ENCODE peak calls at places on chromosomes 11 and 22, in ten cellular contexts. One of them, this sample, is unnamed.
A peak's percentile ranks its signal among the peaks of the same experiment; 100 is the strongest.

GRCh38 chr22:25475554-25476022 is 88.9 kb upstream of the GRK3 start:
- DNase-seq in tibial artery: no peak
- DNase-seq in heart left ventricle: no peak
- DNase-seq in endothelial cell of umbilical vein: peak; percentile 89
- DNase-seq in cardiac muscle cell: no peak
- DNase-seq in naive thymus-derived CD4-positive, alpha-beta T cell: no peak
- DNase-seq in CD8-positive, alpha-beta memory T cell: no peak
- DNase-seq in iPS DF 6.9: no peak
- DNase-seq in A549: peak; percentile 6
- DNase-seq in PC-3: no peak
- DNase-seq in this sample: peak; percentile 97

GRCh38 chr11:26228778-26229177 is 103.2 kb upstream of the ANO3 start:
- DNase-seq in CD8-positive, alpha-beta memory T cell: no peak
- DNase-seq in naive thymus-derived CD4-positive, alpha-beta T cell: no peak
- DNase-seq in iPS DF 6.9: no peak
- DNase-seq in PC-3: peak; percentile 23
- DNase-seq in heart left ventricle: no peak
- DNase-seq in A549: peak; percentile 7
- DNase-seq in cardiac muscle cell: no peak
- DNase-seq in tibial artery: no peak
- DNase-seq in endothelial cell of umbilical vein: peak; percentile 81
- DNase-seq in this sample: no peak

GRCh38 chr11:119374632-119375394 is 6.7 kb downstream of the USP2 start:
- DNase-seq in cardiac muscle cell: no peak
- DNase-seq in tibial artery: peak; percentile 68
- DNase-seq in A549: no peak
- DNase-seq in heart left ventricle: peak; percentile 66
- DNase-seq in endothelial cell of umbilical vein: no peak
- DNase-seq in CD8-positive, alpha-beta memory T cell: no peak
- DNase-seq in PC-3: no peak
- DNase-seq in naive thymus-derived CD4-positive, alpha-beta T cell: no peak
- DNase-seq in iPS DF 6.9: no peak
- DNase-seq in this sample: no peak

GRCh38 chr11:47392546-47393162 is 14.3 kb upstream of the SPI1 start:
- DNase-seq in PC-3: no peak
- DNase-seq in A549: no peak
- DNase-seq in heart left ventricle: no peak
- DNase-seq in cardiac muscle cell: no peak
- DNase-seq in naive thymus-derived CD4-positive, alpha-beta T cell: no peak
- DNase-seq in endothelial cell of umbilical vein: no peak
- DNase-seq in CD8-positive, alpha-beta memory T cell: no peak
- DNase-seq in tibial artery: no peak
- DNase-seq in iPS DF 6.9: no peak
- DNase-seq in this sample: no peak

GRCh38 chr11:134139873-134140331 is 71.0 kb downstream of the JAM3 start:
- DNase-seq in iPS DF 6.9: peak; percentile 76
- DNase-seq in cardiac muscle cell: peak; percentile 70
- DNase-seq in CD8-positive, alpha-beta memory T cell: peak; percentile 56
- DNase-seq in heart left ventricle: peak; percentile 67
- DNase-seq in A549: peak; percentile 54
- DNase-seq in tibial artery: no peak
- DNase-seq in PC-3: peak; percentile 86
- DNase-seq in naive thymus-derived CD4-positive, alpha-beta T cell: peak; percentile 17
- DNase-seq in endothelial cell of umbilical vein: peak; percentile 87
- DNase-seq in this sample: peak; percentile 56

GRCh38 chr11:31779268-31779879 is 31.7 kb downstream of the PAX6 start:
- DNase-seq in tibial artery: no peak
- DNase-seq in cardiac muscle cell: no peak
- DNase-seq in CD8-positive, alpha-beta memory T cell: no peak
- DNase-seq in iPS DF 6.9: no peak
- DNase-seq in PC-3: peak; percentile 75
- DNase-seq in endothelial cell of umbilical vein: peak; percentile 51
- DNase-seq in A549: no peak
- DNase-seq in naive thymus-derived CD4-positive, alpha-beta T cell: no peak
- DNase-seq in heart left ventricle: no peak
- DNase-seq in this sample: no peak

GRCh38 chr11:128877726-128878125 is 10.6 kb upstream of the KCNJ1 start:
- DNase-seq in iPS DF 6.9: no peak
- DNase-seq in cardiac muscle cell: no peak
- DNase-seq in PC-3: no peak
- DNase-seq in tibial artery: no peak
- DNase-seq in endothelial cell of umbilical vein: no peak
- DNase-seq in naive thymus-derived CD4-positive, alpha-beta T cell: no peak
- DNase-seq in CD8-positive, alpha-beta memory T cell: no peak
- DNase-seq in A549: no peak
- DNase-seq in heart left ventricle: no peak
- DNase-seq in this sample: no peak

GRCh38 chr22:43901976-43902643 is 10.3 kb upstream of the PNPLA5 start:
- DNase-seq in cardiac muscle cell: peak; percentile 58
- DNase-seq in endothelial cell of umbilical vein: no peak
- DNase-seq in CD8-positive, alpha-beta memory T cell: no peak
- DNase-seq in tibial artery: no peak
- DNase-seq in heart left ventricle: no peak
- DNase-seq in A549: peak; percentile 56
- DNase-seq in naive thymus-derived CD4-positive, alpha-beta T cell: no peak
- DNase-seq in PC-3: no peak
- DNase-seq in iPS DF 6.9: no peak
- DNase-seq in this sample: no peak

GRCh38 chr11:103863497-103863896 is 172.9 kb upstream of the DDI1 start:
- DNase-seq in tibial artery: no peak
- DNase-seq in CD8-positive, alpha-beta memory T cell: no peak
- DNase-seq in iPS DF 6.9: no peak
- DNase-seq in heart left ventricle: no peak
- DNase-seq in A549: no peak
- DNase-seq in endothelial cell of umbilical vein: no peak
- DNase-seq in cardiac muscle cell: no peak
- DNase-seq in naive thymus-derived CD4-positive, alpha-beta T cell: no peak
- DNase-seq in PC-3: no peak
- DNase-seq in this sample: no peak

GRCh38 chr22:42820075-42820763 is 36.9 kb downstream of the ARFGAP3 start:
- DNase-seq in iPS DF 6.9: no peak
- DNase-seq in A549: no peak
- DNase-seq in naive thymus-derived CD4-positive, alpha-beta T cell: no peak
- DNase-seq in CD8-positive, alpha-beta memory T cell: no peak
- DNase-seq in cardiac muscle cell: peak; percentile 42
- DNase-seq in heart left ventricle: no peak
- DNase-seq in PC-3: peak; percentile 82
- DNase-seq in tibial artery: no peak
- DNase-seq in endothelial cell of umbilical vein: peak; percentile 63
- DNase-seq in this sample: peak; percentile 30

GRCh38 chr11:43924112-43924855 is 18.2 kb upstream of the C11orf96 start:
- DNase-seq in iPS DF 6.9: no peak
- DNase-seq in A549: no peak
- DNase-seq in tibial artery: peak; percentile 70
- DNase-seq in cardiac muscle cell: no peak
- DNase-seq in PC-3: no peak
- DNase-seq in CD8-positive, alpha-beta memory T cell: no peak
- DNase-seq in naive thymus-derived CD4-positive, alpha-beta T cell: no peak
- DNase-seq in heart left ventricle: no peak
- DNase-seq in endothelial cell of umbilical vein: no peak
- DNase-seq in this sample: no peak

GRCh38 chr11:43927070-43927469 is 15.4 kb upstream of the C11orf96 start:
- DNase-seq in CD8-positive, alpha-beta memory T cell: no peak
- DNase-seq in tibial artery: no peak
- DNase-seq in heart left ventricle: no peak
- DNase-seq in A549: no peak
- DNase-seq in naive thymus-derived CD4-positive, alpha-beta T cell: no peak
- DNase-seq in endothelial cell of umbilical vein: no peak
- DNase-seq in iPS DF 6.9: no peak
- DNase-seq in PC-3: no peak
- DNase-seq in cardiac muscle cell: no peak
- DNase-seq in this sample: no peak

GRCh38 chr11:43923327-43924111 is 18.9 kb upstream of the C11orf96 start:
- DNase-seq in iPS DF 6.9: no peak
- DNase-seq in CD8-positive, alpha-beta memory T cell: no peak
- DNase-seq in naive thymus-derived CD4-positive, alpha-beta T cell: no peak
- DNase-seq in endothelial cell of umbilical vein: peak; percentile 86
- DNase-seq in tibial artery: peak; percentile 91
- DNase-seq in cardiac muscle cell: no peak
- DNase-seq in heart left ventricle: peak; percentile 70
- DNase-seq in A549: peak; percentile 22
- DNase-seq in PC-3: peak; percentile 40
- DNase-seq in this sample: no peak

GRCh38 chr11:43925932-43926505 is 16.4 kb upstream of the C11orf96 start:
- DNase-seq in heart left ventricle: no peak
- DNase-seq in CD8-positive, alpha-beta memory T cell: no peak
- DNase-seq in PC-3: no peak
- DNase-seq in cardiac muscle cell: no peak
- DNase-seq in endothelial cell of umbilical vein: peak; percentile 52
- DNase-seq in naive thymus-derived CD4-positive, alpha-beta T cell: no peak
- DNase-seq in iPS DF 6.9: no peak
- DNase-seq in A549: no peak
- DNase-seq in tibial artery: peak; percentile 77
- DNase-seq in this sample: no peak

DNA sequence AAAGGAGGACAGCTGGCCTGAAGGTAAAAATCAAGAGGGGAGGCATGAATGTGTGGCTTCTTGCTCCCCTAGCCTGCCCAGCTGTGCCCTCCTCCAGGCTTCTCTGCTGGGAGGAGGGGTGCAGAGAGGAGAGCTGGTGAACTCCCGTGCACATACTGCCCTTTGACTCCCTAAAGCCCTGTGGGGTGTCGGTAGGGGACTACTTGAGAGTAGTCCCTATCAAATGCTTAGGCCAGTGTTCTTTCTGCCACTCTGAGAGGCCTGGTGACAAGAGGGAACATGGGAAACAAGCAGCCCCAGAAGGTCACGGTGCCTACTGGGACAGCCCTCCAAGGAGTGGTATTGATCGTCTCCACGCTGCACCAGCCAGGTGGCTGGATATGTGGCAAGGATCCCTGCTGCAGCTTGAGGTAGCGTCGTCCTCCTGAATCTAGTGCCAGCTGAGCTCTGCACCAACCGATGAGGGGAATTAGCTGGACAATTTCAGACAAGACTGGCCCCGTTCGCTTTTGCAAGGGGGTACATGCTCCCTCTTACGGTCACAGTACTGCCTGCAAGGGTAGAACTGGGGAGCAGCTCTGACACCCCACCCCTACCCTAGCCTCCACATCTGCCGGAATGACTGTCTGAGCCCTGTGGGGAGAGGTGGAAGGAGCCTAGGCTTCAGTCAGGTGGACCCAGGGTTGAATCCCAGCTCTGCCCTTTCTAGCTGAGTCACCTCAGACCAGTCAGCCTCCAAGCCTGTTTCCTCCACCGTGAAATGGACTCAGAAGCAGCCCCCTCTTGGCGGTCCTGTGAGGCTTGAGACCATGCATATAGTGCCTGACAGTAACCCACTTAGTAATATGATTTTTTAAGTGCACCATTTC is 17.1 kb upstream of the C11orf96 start:
- DNase-seq in PC-3: no peak
- DNase-seq in CD8-positive, alpha-beta memory T cell: no peak
- DNase-seq in heart left ventricle: no peak
- DNase-seq in endothelial cell of umbilical vein: peak; percentile 81
- DNase-seq in tibial artery: peak; percentile 71
- DNase-seq in naive thymus-derived CD4-positive, alpha-beta T cell: no peak
- DNase-seq in iPS DF 6.9: no peak
- DNase-seq in cardiac muscle cell: no peak
- DNase-seq in A549: no peak
- DNase-seq in this sample: no peak
- H3K9me3 ChIP-seq in PC-3: no peaks in the 10 kb centered on the region
- H3K9me3 ChIP-seq in CD8-positive, alpha-beta memory T cell: no peaks in the 10 kb centered on the region
- H3K9me3 ChIP-seq in heart left ventricle: no peaks in the 10 kb centered on the region
- H3K9me3 ChIP-seq in endothelial cell of umbilical vein: no peaks in the 10 kb centered on the region
- H3K9me3 ChIP-seq in tibial artery: no peaks in the 10 kb centered on the region
- H3K9me3 ChIP-seq in naive thymus-derived CD4-positive, alpha-beta T cell: no peaks in the 10 kb centered on the region
- H3K9me3 ChIP-seq in iPS DF 6.9: no peaks in the 10 kb centered on the region
- H3K9me3 ChIP-seq in cardiac muscle cell: no peaks in the 10 kb centered on the region
- H3K9me3 ChIP-seq in A549: no peaks in the 10 kb centered on the region
- H3K9me3 ChIP-seq in this sample: no peaks in the 10 kb centered on the region

DNA sequence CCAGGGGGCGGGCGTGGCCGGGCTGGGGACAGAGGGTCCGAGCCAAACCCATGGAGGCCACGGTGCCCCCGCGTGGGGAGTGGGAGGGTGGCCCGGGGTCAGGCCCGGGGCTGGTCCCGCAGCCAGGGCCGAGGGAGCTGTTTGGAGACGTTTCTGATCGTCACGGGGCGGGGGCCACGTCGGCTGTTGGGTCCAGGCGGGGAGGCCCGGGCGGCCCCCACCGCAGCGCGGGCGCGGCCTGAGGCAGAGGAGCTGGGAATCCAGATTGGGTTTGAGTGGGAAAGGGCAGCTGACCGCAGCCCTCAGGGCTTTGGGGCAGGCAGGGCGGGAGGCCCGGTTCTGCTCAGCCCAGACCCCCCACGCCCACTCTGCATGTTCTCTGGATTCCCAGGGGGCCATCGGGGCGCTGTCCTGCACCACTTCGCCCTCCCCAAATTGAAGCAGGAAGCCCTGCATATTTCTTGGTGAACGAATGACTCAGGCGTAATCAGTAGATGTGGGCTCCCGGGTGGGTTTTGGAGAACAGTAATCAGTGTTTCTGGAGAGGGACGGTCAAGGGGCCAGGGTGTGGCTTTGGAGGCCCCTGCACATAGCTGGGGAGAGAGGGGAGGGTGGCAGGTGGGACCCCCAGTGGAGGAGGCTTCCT is 583 bp downstream of the MRPL23 start:
- DNase-seq in CD8-positive, alpha-beta memory T cell: no peak
- DNase-seq in PC-3: no peak
- DNase-seq in A549: no peak
- DNase-seq in tibial artery: no peak
- DNase-seq in cardiac muscle cell: no peak
- DNase-seq in endothelial cell of umbilical vein: no peak
- DNase-seq in iPS DF 6.9: no peak
- DNase-seq in heart left ventricle: no peak
- DNase-seq in naive thymus-derived CD4-positive, alpha-beta T cell: no peak
- DNase-seq in this sample: no peak
- H3K4me1 ChIP-seq in CD8-positive, alpha-beta memory T cell: no peaks in the 10 kb centered on the region
- H3K4me1 ChIP-seq in PC-3: peaks cover 4% of the 10 kb centered on the region
- H3K4me1 ChIP-seq in A549: no peaks in the 10 kb centered on the region
- H3K4me1 ChIP-seq in tibial artery: peaks cover 10% of the 10 kb centered on the region
- H3K4me1 ChIP-seq in cardiac muscle cell: no peaks in the 10 kb centered on the region
- H3K4me1 ChIP-seq in endothelial cell of umbilical vein: no peaks in the 10 kb centered on the region
- H3K4me1 ChIP-seq in iPS DF 6.9: no peaks in the 10 kb centered on the region
- H3K4me1 ChIP-seq in heart left ventricle: no peaks in the 10 kb centered on the region
- H3K4me1 ChIP-seq in naive thymus-derived CD4-positive, alpha-beta T cell: no peaks in the 10 kb centered on the region
- H3K4me1 ChIP-seq in this sample: no peaks in the 10 kb centered on the region

DNA sequence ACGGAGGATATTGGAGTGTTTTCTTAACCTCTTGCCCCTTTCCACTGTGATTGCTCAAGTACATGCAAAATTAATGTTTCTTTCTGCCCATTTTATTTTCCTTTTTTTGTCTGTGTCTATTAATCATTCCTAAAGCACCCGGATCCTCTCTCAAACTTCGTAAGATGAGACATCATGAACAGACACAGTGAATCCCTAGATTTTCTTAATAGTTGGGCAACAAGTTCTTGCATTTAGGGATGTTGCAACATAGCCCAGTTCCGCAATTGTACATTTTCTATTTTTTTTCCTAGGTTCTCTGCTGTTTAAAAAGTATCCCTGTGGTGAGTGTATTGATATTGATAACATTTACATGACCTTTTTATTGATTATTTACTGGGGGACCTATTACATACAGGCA is 2.9 kb downstream of the FAM111A start:
- DNase-seq in iPS DF 6.9: no peak
- DNase-seq in naive thymus-derived CD4-positive, alpha-beta T cell: no peak
- DNase-seq in A549: no peak
- DNase-seq in CD8-positive, alpha-beta memory T cell: no peak
- DNase-seq in endothelial cell of umbilical vein: no peak
- DNase-seq in cardiac muscle cell: no peak
- DNase-seq in tibial artery: no peak
- DNase-seq in heart left ventricle: no peak
- DNase-seq in PC-3: peak; percentile 37
- DNase-seq in this sample: no peak
- H3K4me3 ChIP-seq in iPS DF 6.9: no peak overlapping the region
- H3K4me3 ChIP-seq in naive thymus-derived CD4-positive, alpha-beta T cell: no peak overlapping the region
- H3K4me3 ChIP-seq in A549: peak overlapping the region; percentile 73
- H3K4me3 ChIP-seq in CD8-positive, alpha-beta memory T cell: peak overlapping the region; percentile 89
- H3K4me3 ChIP-seq in endothelial cell of umbilical vein: peak overlapping the region; percentile 81
- H3K4me3 ChIP-seq in cardiac muscle cell: no peak overlapping the region
- H3K4me3 ChIP-seq in tibial artery: peak overlapping the region; percentile 89
- H3K4me3 ChIP-seq in heart left ventricle: peak overlapping the region; percentile 74
- H3K4me3 ChIP-seq in PC-3: peak overlapping the region; percentile 79
- H3K4me3 ChIP-seq in this sample: no peak overlapping the region

GRCh38 chr22:49877642-49878041 is 24.0 kb downstream of the ZBED4 start:
- DNase-seq in PC-3: no peak
- DNase-seq in tibial artery: no peak
- DNase-seq in A549: no peak
- DNase-seq in CD8-positive, alpha-beta memory T cell: no peak
- DNase-seq in iPS DF 6.9: no peak
- DNase-seq in naive thymus-derived CD4-positive, alpha-beta T cell: no peak
- DNase-seq in cardiac muscle cell: no peak
- DNase-seq in heart left ventricle: no peak
- DNase-seq in endothelial cell of umbilical vein: no peak
- DNase-seq in this sample: no peak
- H3K9me3 ChIP-seq in PC-3: no peaks in the 10 kb centered on the region
- H3K9me3 ChIP-seq in tibial artery: peaks cover 3% of the 10 kb centered on the region
- H3K9me3 ChIP-seq in A549: no peaks in the 10 kb centered on the region
- H3K9me3 ChIP-seq in CD8-positive, alpha-beta memory T cell: no peaks in the 10 kb centered on the region
- H3K9me3 ChIP-seq in iPS DF 6.9: no peaks in the 10 kb centered on the region
- H3K9me3 ChIP-seq in naive thymus-derived CD4-positive, alpha-beta T cell: no peaks in the 10 kb centered on the region
- H3K9me3 ChIP-seq in cardiac muscle cell: no peaks in the 10 kb centered on the region
- H3K9me3 ChIP-seq in heart left ventricle: no peaks in the 10 kb centered on the region
- H3K9me3 ChIP-seq in endothelial cell of umbilical vein: no peaks in the 10 kb centered on the region
- H3K9me3 ChIP-seq in this sample: no peaks in the 10 kb centered on the region